ENCODE peak calls at places on chromosomes 5 and 9, in ten cellular contexts. One of them, this sample, is unnamed.

GRCh38 chr5:91499943-91500531 is 116.9 kb upstream of the ARRDC3 start:
- DNase-seq in kidney: no peak
- DNase-seq in cardiac septum: no peak
- DNase-seq in NCI-H2029: peak
- DNase-seq in CD4-positive, alpha-beta T cell: no peak
- DNase-seq in DMS153: no peak
- DNase-seq in HT1080: peak
- DNase-seq in effector memory CD8-positive, alpha-beta T cell: no peak
- DNase-seq in LoVo: peak
- DNase-seq in HCT116: peak
- DNase-seq in this sample: no peak

GRCh38 chr9:107945961-107946360 is 456.4 kb upstream of the KLF4 start:
- DNase-seq in kidney: no peak
- DNase-seq in DMS153: no peak
- DNase-seq in NCI-H2029: no peak
- DNase-seq in LoVo: no peak
- DNase-seq in CD4-positive, alpha-beta T cell: no peak
- DNase-seq in HT1080: no peak
- DNase-seq in HCT116: no peak
- DNase-seq in cardiac septum: no peak
- DNase-seq in effector memory CD8-positive, alpha-beta T cell: no peak
- DNase-seq in this sample: no peak

GRCh38 chr9:137308102-137308619 is 6.1 kb upstream of the NRARP start:
- DNase-seq in NCI-H2029: no peak
- DNase-seq in cardiac septum: no peak
- DNase-seq in LoVo: no peak
- DNase-seq in kidney: peak
- DNase-seq in CD4-positive, alpha-beta T cell: no peak
- DNase-seq in HT1080: no peak
- DNase-seq in DMS153: no peak
- DNase-seq in HCT116: no peak
- DNase-seq in effector memory CD8-positive, alpha-beta T cell: no peak
- DNase-seq in this sample: peak

GRCh38 chr5:68432682-68433081 is 217.1 kb downstream of the PIK3R1 start:
- DNase-seq in LoVo: no peak
- DNase-seq in HT1080: no peak
- DNase-seq in effector memory CD8-positive, alpha-beta T cell: no peak
- DNase-seq in NCI-H2029: no peak
- DNase-seq in HCT116: peak
- DNase-seq in DMS153: no peak
- DNase-seq in cardiac septum: no peak
- DNase-seq in kidney: no peak
- DNase-seq in CD4-positive, alpha-beta T cell: no peak
- DNase-seq in this sample: no peak

GRCh38 chr5:82259172-82259800 is 18.9 kb downstream of the RPS23 start:
- DNase-seq in HT1080: no peak
- DNase-seq in LoVo: no peak
- DNase-seq in DMS153: no peak
- DNase-seq in effector memory CD8-positive, alpha-beta T cell: no peak
- DNase-seq in CD4-positive, alpha-beta T cell: no peak
- DNase-seq in kidney: no peak
- DNase-seq in cardiac septum: no peak
- DNase-seq in NCI-H2029: no peak
- DNase-seq in HCT116: peak
- DNase-seq in this sample: no peak

GRCh38 chr5:126099077-126099476 is 324.1 kb upstream of the GRAMD2B start:
- DNase-seq in effector memory CD8-positive, alpha-beta T cell: no peak
- DNase-seq in NCI-H2029: no peak
- DNase-seq in kidney: no peak
- DNase-seq in LoVo: no peak
- DNase-seq in HT1080: no peak
- DNase-seq in DMS153: no peak
- DNase-seq in HCT116: no peak
- DNase-seq in cardiac septum: no peak
- DNase-seq in CD4-positive, alpha-beta T cell: no peak
- DNase-seq in this sample: no peak

GRCh38 chr5:158140120-158140778 is 281.3 kb upstream of the CLINT1 start:
- DNase-seq in effector memory CD8-positive, alpha-beta T cell: no peak
- DNase-seq in HCT116: no peak
- DNase-seq in HT1080: peak
- DNase-seq in kidney: no peak
- DNase-seq in NCI-H2029: no peak
- DNase-seq in cardiac septum: no peak
- DNase-seq in LoVo: no peak
- DNase-seq in CD4-positive, alpha-beta T cell: no peak
- DNase-seq in DMS153: no peak
- DNase-seq in this sample: no peak

GRCh38 chr5:74179183-74179582 is 461.3 kb downstream of the ENC1 start:
- DNase-seq in CD4-positive, alpha-beta T cell: no peak
- DNase-seq in NCI-H2029: peak
- DNase-seq in HCT116: no peak
- DNase-seq in HT1080: peak
- DNase-seq in effector memory CD8-positive, alpha-beta T cell: no peak
- DNase-seq in kidney: no peak
- DNase-seq in LoVo: no peak
- DNase-seq in cardiac septum: no peak
- DNase-seq in DMS153: no peak
- DNase-seq in this sample: no peak

GRCh38 chr5:74357827-74358226 is 282.7 kb downstream of the ENC1 start:
- DNase-seq in effector memory CD8-positive, alpha-beta T cell: no peak
- DNase-seq in cardiac septum: no peak
- DNase-seq in DMS153: peak
- DNase-seq in NCI-H2029: peak
- DNase-seq in LoVo: no peak
- DNase-seq in CD4-positive, alpha-beta T cell: no peak
- DNase-seq in HCT116: no peak
- DNase-seq in kidney: no peak
- DNase-seq in HT1080: no peak
- DNase-seq in this sample: no peak

GRCh38 chr9:113966394-113966793 is 90.3 kb downstream of the ZNF618 start:
- DNase-seq in NCI-H2029: no peak
- DNase-seq in LoVo: no peak
- DNase-seq in effector memory CD8-positive, alpha-beta T cell: no peak
- DNase-seq in CD4-positive, alpha-beta T cell: no peak
- DNase-seq in kidney: no peak
- DNase-seq in cardiac septum: no peak
- DNase-seq in HT1080: no peak
- DNase-seq in DMS153: no peak
- DNase-seq in HCT116: no peak
- DNase-seq in this sample: no peak

This sample was measured in upper lobe of right lung.